ENCODE peak calls at places on chromosomes 1 and 21, in eight cellular contexts. K, P, F, Y, V, T, G and H are unnamed samples.

GRCh38 chr1:183417691-183418491 is at the start of gene NMNAT2:
- DNase-seq in F (no peak), V (no peak), T (no peak), Y (no peak), G (no peak), K (no peak), P (no peak), H (peak)

GRCh38 chr1:32997381-32997891 is 32.8 kb upstream of the RNF19B start:
- DNase-seq in K (no peak), V (no peak), T (no peak), F (no peak), G (no peak), P (no peak), Y (peak), H (no peak)

GRCh38 chr1:56516539-56517252 is 62.7 kb downstream of the PLPP3 start:
- DNase-seq in Y (peak), K (peak), T (no peak), P (no peak), V (no peak), F (no peak), G (no peak), H (no peak)

GRCh38 chr21:35249636-35250035 is 200.5 kb upstream of the RUNX1 start:
- DNase-seq in P (no peak), G (no peak), F (no peak), V (no peak), Y (no peak), T (no peak), K (no peak), H (no peak)

GRCh38 chr1:89633745-89634625 is 1.1 kb downstream of the LRRC8C start:
- DNase-seq in T (no peak), F (no peak), V (peak), G (no peak), P (no peak), Y (peak), K (no peak), H (peak)

GRCh38 chr1:52190500-52191252 is 48.8 kb downstream of the ZFYVE9 start:
- DNase-seq in Y (peak), V (no peak), F (no peak), T (no peak), G (no peak), P (no peak), K (no peak), H (peak)

GRCh38 chr1:84916897-84917296 is 23.9 kb upstream of the LPAR3 start:
- DNase-seq in P (no peak), K (no peak), F (no peak), T (no peak), G (no peak), Y (no peak), V (no peak), H (no peak)

GRCh38 chr1:48555271-48555670 is 83.3 kb upstream of the SPATA6 start:
- DNase-seq in V (no peak), T (no peak), G (no peak), K (no peak), F (no peak), Y (no peak), P (no peak), H (no peak)

GRCh38 chr1:55153031-55153430 is 62.1 kb downstream of the USP24 start:
- DNase-seq in Y (no peak), V (no peak), G (no peak), P (no peak), F (no peak), T (no peak), K (no peak), H (no peak)

GRCh38 chr1:218717611-218718010 is 372.5 kb downstream of the TGFB2 start:
- DNase-seq in K (no peak), G (no peak), F (no peak), T (no peak), P (no peak), Y (peak), V (no peak), H (no peak)

GRCh38 chr1:201505505-201505893 is 1.4 kb downstream of the CSRP1 start:
- DNase-seq in V (no peak), T (no peak), Y (peak), K (no peak), F (no peak), G (no peak), P (no peak), H (no peak)

GRCh38 chr1:113938192-113938591 is 9.1 kb downstream of the HIPK1 start:
- DNase-seq in G (no peak), P (no peak), V (no peak), F (no peak), K (no peak), Y (no peak), T (no peak), H (no peak)

GRCh38 chr21:16568661-16569060 is 838.9 kb downstream of the USP25 start:
- DNase-seq in P (no peak), K (no peak), F (no peak), G (no peak), T (no peak), V (no peak), Y (no peak), H (no peak)

GRCh38 chr1:71561729-71562128 is 480.9 kb upstream of the ZRANB2 start:
- DNase-seq in T (no peak), P (no peak), F (no peak), V (no peak), G (no peak), K (no peak), Y (peak), H (no peak)

GRCh38 chr1:188220051-188220450 is 1391.3 kb downstream of the PLA2G4A start:
- DNase-seq in F (no peak), T (no peak), V (no peak), Y (no peak), P (no peak), K (no peak), G (no peak), H (no peak)

GRCh38 chr1:24929091-24929875 is 793 bp downstream of the RUNX3 start:
- DNase-seq in P (no peak), T (no peak), K (no peak), G (peak), Y (no peak), V (peak), F (peak), H (peak)

GRCh38 chr21:45295576-45296365 is 8.1 kb upstream of the POFUT2 start:
- DNase-seq in T (peak), Y (peak), K (no peak), G (no peak), P (no peak), V (peak), F (no peak), H (peak)

GRCh38 chr1:246301553-246302250 is 205.4 kb downstream of the SMYD3 start:
- DNase-seq in F (no peak), T (no peak), P (no peak), Y (no peak), K (no peak), V (no peak), G (no peak), H (no peak)

GRCh38 chr1:29682918-29683314 is 446.6 kb downstream of the PTPRU start:
- DNase-seq in Y (peak), K (no peak), G (no peak), F (no peak), T (no peak), V (no peak), P (no peak), H (no peak)

GRCh38 chr21:31923756-31924155 is 50.9 kb downstream of the HUNK start:
- DNase-seq in K (no peak), P (no peak), Y (no peak), F (no peak), G (no peak), V (no peak), T (no peak), H (no peak)

GRCh38 chr1:146032613-146033219 is 11.2 kb upstream of the HJV start:
- DNase-seq in P (no peak), G (no peak), T (no peak), K (no peak), Y (peak), F (no peak), V (no peak), H (peak)

GRCh38 chr1:33473900-33474299 is 1.5 kb downstream of the ZSCAN20 start:
- DNase-seq in T (no peak), V (no peak), K (no peak), F (no peak), P (no peak), G (no peak), Y (no peak), H (no peak)

GRCh38 chr21:40923361-40923760 is 76.4 kb upstream of the DSCAM start:
- DNase-seq in T (no peak), G (no peak), K (no peak), P (no peak), V (no peak), Y (no peak), F (no peak), H (no peak)

GRCh38 chr1:51535006-51535592 is 16.0 kb upstream of the EPS15 start:
- DNase-seq in G (peak), K (no peak), T (peak), P (no peak), F (peak), Y (peak), V (peak), H (peak)

GRCh38 chr21:37915516-37915915 is 741 bp downstream of the KCNJ6 start:
- DNase-seq in G (no peak), T (no peak), P (no peak), F (no peak), K (no peak), V (no peak), Y (no peak), H (no peak)

GRCh38 chr21:29232601-29233541 is 65.9 kb upstream of the BACH1 start:
- DNase-seq in F (no peak), T (no peak), V (no peak), K (no peak), G (no peak), Y (peak), P (no peak), H (no peak)

GRCh38 chr1:243850368-243851128 is 505 bp upstream of the AKT3 start:
- DNase-seq in F (peak), Y (peak), G (peak), K (peak), V (peak), P (peak), T (peak), H (peak)